ENCODE peak calls at places on chromosomes 12 and 14, in ten cellular contexts. F is H1, R is Peyer's patch, I is nephron progenitor cell, L is MCF 10A, T is IMR-90, K is transverse colon, H is progenitor cell of endocrine pancreas, D is BJ, W is A549. M is an unnamed sample.

GRCh38 chr14:54330876-54331275 is 65.9 kb upstream of the CDKN3 start:
- DNase-seq in F (no peak), R (no peak), I (no peak), L (no peak), T (no peak), K (no peak), H (no peak), D (no peak), W (no peak), M (no peak)

GRCh38 chr12:108419949-108420348 is 80.8 kb upstream of the CMKLR1 start:
- DNase-seq in F (no peak), R (no peak), I (no peak), L (no peak), T (no peak), K (no peak), H (no peak), D (no peak), W (no peak), M (no peak)

GRCh38 chr12:110001596-110001995 is 2.4 kb downstream of the ANKRD13A start:
- DNase-seq in F (no peak), R (no peak), I (no peak), L (no peak), T (peak), K (no peak), H (no peak), D (peak), W (no peak), M (no peak)

GRCh38 chr12:84077692-84078091 is 834.9 kb downstream of the SLC6A15 start:
- DNase-seq in F (no peak), R (no peak), I (no peak), L (no peak), T (peak), K (no peak), H (no peak), D (no peak), W (no peak), M (no peak)

GRCh38 chr12:83197483-83197914 is 510.8 kb downstream of the TMTC2 start:
- DNase-seq in F (no peak), R (no peak), I (no peak), L (no peak), T (no peak), K (no peak), H (no peak), D (no peak), W (no peak), M (no peak)

GRCh38 chr12:43551971-43552559 is at the start of gene ADAMTS20:
- DNase-seq in F (peak), R (no peak), I (peak), L (no peak), T (peak), K (no peak), H (peak), D (no peak), W (no peak), M (no peak)

GRCh38 chr12:31647106-31647505 is 12.4 kb upstream of the ETFBKMT start:
- DNase-seq in F (no peak), R (no peak), I (no peak), L (peak), T (peak), K (no peak), H (no peak), D (peak), W (no peak), M (no peak)

GRCh38 chr12:78951746-78952532 is 87.4 kb downstream of the SYT1 start:
- DNase-seq in F (no peak), R (no peak), I (no peak), L (peak), T (no peak), K (no peak), H (no peak), D (no peak), W (no peak), M (no peak)

GRCh38 chr14:50943261-50943942 is 881 bp downstream of the PYGL start:
- DNase-seq in F (no peak), R (peak), I (peak), L (peak), T (peak), K (peak), H (peak), D (no peak), W (peak), M (peak)

GRCh38 chr12:89947437-89948265 is 239.0 kb upstream of the ATP2B1 start:
- DNase-seq in F (no peak), R (no peak), I (no peak), L (peak), T (peak), K (no peak), H (no peak), D (peak), W (peak), M (no peak)

GRCh38 chr12:53989227-53990113 is 4.5 kb downstream of the HOXC10 start:
- DNase-seq in F (no peak), R (no peak), I (no peak), L (peak), T (peak), K (no peak), H (no peak), D (no peak), W (peak), M (no peak)
- TF ChIP-seq CTCF in F (peak), R (peak), I (peak), L (peak), T (peak), K (peak), H (peak), D (peak), W (peak), M (peak)

GRCh38 chr12:16075887-16076286 is 164.8 kb downstream of the DERA start:
- DNase-seq in F (no peak), R (no peak), I (no peak), L (no peak), T (no peak), K (no peak), H (no peak), D (no peak), W (no peak), M (no peak)

GRCh38 chr12:16076970-16077527 is 165.9 kb downstream of the DERA start:
- DNase-seq in F (no peak), R (no peak), I (no peak), L (no peak), T (no peak), K (peak), H (no peak), D (no peak), W (no peak), M (no peak)

DNA sequence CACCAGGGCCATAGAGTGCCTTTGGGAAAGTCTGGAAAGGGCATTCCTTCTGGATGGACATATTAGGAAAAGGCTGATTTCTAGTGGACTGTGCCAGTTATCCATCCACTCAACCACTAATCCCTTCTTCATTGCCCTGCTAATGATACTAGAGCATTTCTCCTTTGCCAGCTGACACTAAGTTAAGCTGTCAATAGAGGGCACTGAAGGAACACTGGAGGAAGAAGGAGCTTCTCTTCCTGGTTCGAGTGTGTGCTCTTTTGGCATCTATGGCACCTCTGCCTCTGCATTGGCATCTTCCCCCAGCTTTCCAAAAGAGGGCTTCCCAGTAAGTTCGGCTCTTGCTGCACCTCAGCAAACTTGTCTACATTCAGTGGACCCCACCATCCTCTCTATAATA is 165.4 kb downstream of the DERA start:
- DNase-seq in F (no peak), R (no peak), I (peak), L (peak), T (peak), K (no peak), H (no peak), D (no peak), W (peak), M (no peak)
- TF ChIP-seq CTCF in F (peak), R (peak), I (peak), L (peak), T (peak), K (no peak), H (peak), D (peak), W (peak), M (no peak)

GRCh38 chr12:65879878-65880277 is 55.6 kb downstream of the HMGA2 start:
- DNase-seq in F (no peak), R (no peak), I (no peak), L (peak), T (peak), K (no peak), H (no peak), D (peak), W (no peak), M (no peak)

GRCh38 chr12:65877836-65878235 is 53.6 kb downstream of the HMGA2 start:
- DNase-seq in F (no peak), R (no peak), I (no peak), L (no peak), T (no peak), K (no peak), H (no peak), D (no peak), W (no peak), M (no peak)

GRCh38 chr12:65875635-65876034 is 51.4 kb downstream of the HMGA2 start:
- DNase-seq in F (no peak), R (no peak), I (no peak), L (no peak), T (peak), K (no peak), H (no peak), D (peak), W (no peak), M (no peak)

GRCh38 chr12:65876898-65877721 is 52.8 kb downstream of the HMGA2 start:
- DNase-seq in F (no peak), R (no peak), I (peak), L (peak), T (no peak), K (no peak), H (peak), D (no peak), W (no peak), M (no peak)

GRCh38 chr12:65878540-65878939 is 54.3 kb downstream of the HMGA2 start:
- DNase-seq in F (no peak), R (no peak), I (no peak), L (peak), T (no peak), K (no peak), H (no peak), D (no peak), W (peak), M (no peak)
- TF ChIP-seq CTCF in F (peak), R (no peak), I (no peak), L (peak), T (peak), K (no peak), H (peak), D (peak), W (peak), M (peak)

GRCh38 chr14:72826039-72826438 is 67.9 kb downstream of the DPF3 start:
- DNase-seq in F (no peak), R (no peak), I (no peak), L (no peak), T (no peak), K (no peak), H (no peak), D (no peak), W (no peak), M (no peak)
- TF ChIP-seq CTCF in F (no peak), R (no peak), I (no peak), L (no peak), T (no peak), K (no peak), H (no peak), D (no peak), W (no peak), M (no peak)

GRCh38 chr12:87952850-87953249 is 76.4 kb downstream of the C12orf50 start:
- DNase-seq in F (no peak), R (no peak), I (peak), L (no peak), T (no peak), K (no peak), H (no peak), D (no peak), W (no peak), M (no peak)

GRCh38 chr12:87952223-87952622 is 77.0 kb downstream of the C12orf50 start:
- DNase-seq in F (no peak), R (no peak), I (no peak), L (no peak), T (no peak), K (no peak), H (no peak), D (no peak), W (no peak), M (no peak)

GRCh38 chr12:87953257-87953860 is 75.8 kb downstream of the C12orf50 start:
- DNase-seq in F (no peak), R (no peak), I (peak), L (peak), T (peak), K (no peak), H (no peak), D (no peak), W (peak), M (no peak)
- TF ChIP-seq CTCF in F (peak), R (peak), I (peak), L (peak), T (peak), K (no peak), H (peak), D (peak), W (peak), M (peak)